ENCODE peak calls at places on chromosome 2, in four cellular contexts. One of them, this sample, is unnamed.

GRCh38 chr2:66874411-66874810 is 439.5 kb downstream of the MEIS1 start:
- DNase-seq in H9: no peak
- DNase-seq in heart right ventricle: no peak
- DNase-seq in fibroblast of lung: peak
- DNase-seq in this sample: peak

GRCh38 chr2:189179607-189179979 is at the start of gene COL5A2:
- DNase-seq in H9: peak
- DNase-seq in heart right ventricle: peak
- DNase-seq in fibroblast of lung: peak
- DNase-seq in this sample: peak

GRCh38 chr2:45300026-45300750 is 290.9 kb upstream of the SIX2 start:
- DNase-seq in H9: no peak
- DNase-seq in fibroblast of lung: no peak
- DNase-seq in heart right ventricle: no peak
- DNase-seq in this sample: no peak

GRCh38 chr2:217371681-217372297 is 511.9 kb upstream of the TNP1 start:
- DNase-seq in H9: no peak
- DNase-seq in heart right ventricle: no peak
- DNase-seq in fibroblast of lung: peak
- DNase-seq in this sample: no peak

GRCh38 chr2:222305510-222306392 is 7.0 kb upstream of the PAX3 start:
- DNase-seq in fibroblast of lung: peak
- DNase-seq in H9: peak
- DNase-seq in heart right ventricle: no peak
- DNase-seq in this sample: peak

GRCh38 chr2:112644155-112644932 is 1.4 kb upstream of the SLC20A1 start:
- DNase-seq in H9: no peak
- DNase-seq in fibroblast of lung: peak
- DNase-seq in heart right ventricle: no peak
- DNase-seq in this sample: no peak

GRCh38 chr2:28228419-28228995 is 164.2 kb upstream of the FOSL2 start:
- DNase-seq in heart right ventricle: no peak
- DNase-seq in H9: no peak
- DNase-seq in fibroblast of lung: no peak
- DNase-seq in this sample: peak

GRCh38 chr2:238638100-238638981 is 209.5 kb upstream of the TWIST2 start:
- DNase-seq in fibroblast of lung: no peak
- DNase-seq in heart right ventricle: no peak
- DNase-seq in H9: no peak
- DNase-seq in this sample: no peak

GRCh38 chr2:233174131-233174530 is 77.3 kb upstream of the ATG16L1 start:
- DNase-seq in fibroblast of lung: no peak
- DNase-seq in heart right ventricle: no peak
- DNase-seq in H9: no peak
- DNase-seq in this sample: no peak

GRCh38 chr2:202494300-202494699 is 118.2 kb downstream of the BMPR2 start:
- DNase-seq in H9: no peak
- DNase-seq in heart right ventricle: peak
- DNase-seq in fibroblast of lung: peak
- DNase-seq in this sample: peak

GRCh38 chr2:64328415-64328722 is 125.6 kb upstream of the LGALSL start:
- DNase-seq in heart right ventricle: no peak
- DNase-seq in fibroblast of lung: no peak
- DNase-seq in H9: no peak
- DNase-seq in this sample: no peak

GRCh38 chr2:106094101-106094860 is 99.8 kb downstream of the UXS1 start:
- DNase-seq in fibroblast of lung: no peak
- DNase-seq in H9: no peak
- DNase-seq in heart right ventricle: no peak
- DNase-seq in this sample: no peak

GRCh38 chr2:19367346-19367745 is 8.9 kb upstream of the OSR1 start:
- DNase-seq in fibroblast of lung: no peak
- DNase-seq in heart right ventricle: no peak
- DNase-seq in H9: no peak
- DNase-seq in this sample: peak

GRCh38 chr2:86772626-86773025 is 18.1 kb downstream of the CD8A start:
- DNase-seq in H9: no peak
- DNase-seq in heart right ventricle: no peak
- DNase-seq in fibroblast of lung: no peak
- DNase-seq in this sample: no peak

GRCh38 chr2:101027852-101028251 is 25.8 kb downstream of the RPL31 start:
- DNase-seq in heart right ventricle: no peak
- DNase-seq in H9: no peak
- DNase-seq in fibroblast of lung: no peak
- DNase-seq in this sample: no peak

GRCh38 chr2:101026253-101026701 is 24.2 kb downstream of the RPL31 start:
- DNase-seq in H9: no peak
- DNase-seq in heart right ventricle: no peak
- DNase-seq in fibroblast of lung: no peak
- DNase-seq in this sample: no peak

GRCh38 chr2:101032100-101032776 is 30.1 kb downstream of the RPL31 start:
- DNase-seq in heart right ventricle: no peak
- DNase-seq in fibroblast of lung: no peak
- DNase-seq in H9: no peak
- DNase-seq in this sample: no peak

GRCh38 chr2:101026923-101027469 is 24.9 kb downstream of the RPL31 start:
- DNase-seq in heart right ventricle: no peak
- DNase-seq in H9: no peak
- DNase-seq in fibroblast of lung: no peak
- DNase-seq in this sample: no peak

GRCh38 chr2:101030866-101031554 is 28.9 kb downstream of the RPL31 start:
- DNase-seq in heart right ventricle: peak
- DNase-seq in H9: no peak
- DNase-seq in fibroblast of lung: no peak
- DNase-seq in this sample: no peak
- TF ChIP-seq CTCF in heart right ventricle: no peak
- TF ChIP-seq CTCF in H9: no peak
- TF ChIP-seq CTCF in fibroblast of lung: no peak
- TF ChIP-seq CTCF in this sample: no peak

GRCh38 chr2:71071681-71072398 is 3.4 kb downstream of the NAGK start:
- DNase-seq in H9: no peak
- DNase-seq in fibroblast of lung: no peak
- DNase-seq in heart right ventricle: peak
- DNase-seq in this sample: no peak
- TF ChIP-seq CTCF in H9: peak
- TF ChIP-seq CTCF in fibroblast of lung: no peak
- TF ChIP-seq CTCF in heart right ventricle: no peak
- TF ChIP-seq CTCF in this sample: no peak

DNA sequence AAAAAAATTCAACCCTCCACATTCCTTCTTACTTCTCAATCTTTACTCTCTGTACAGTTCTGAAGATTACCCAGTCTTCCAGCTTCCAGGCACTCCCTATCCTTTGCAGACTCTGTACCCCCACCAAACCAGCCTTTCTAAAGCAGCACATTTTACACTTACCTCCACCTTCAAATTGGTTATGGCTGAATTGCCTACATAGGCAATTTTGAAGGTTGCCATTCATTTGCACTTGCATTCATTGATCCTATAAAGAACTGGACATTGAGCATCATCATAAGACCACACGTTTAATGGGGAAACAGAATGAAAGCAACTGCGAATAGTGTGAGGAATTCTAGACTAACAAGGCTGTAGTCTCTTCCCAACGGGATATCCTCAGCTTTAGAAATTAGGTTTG is 233.4 kb downstream of the TRIB2 start:
- DNase-seq in H9: no peak
- DNase-seq in heart right ventricle: no peak
- DNase-seq in fibroblast of lung: no peak
- DNase-seq in this sample: no peak
- TF ChIP-seq CTCF in H9: no peak
- TF ChIP-seq CTCF in heart right ventricle: no peak
- TF ChIP-seq CTCF in fibroblast of lung: no peak
- TF ChIP-seq CTCF in this sample: no peak

DNA sequence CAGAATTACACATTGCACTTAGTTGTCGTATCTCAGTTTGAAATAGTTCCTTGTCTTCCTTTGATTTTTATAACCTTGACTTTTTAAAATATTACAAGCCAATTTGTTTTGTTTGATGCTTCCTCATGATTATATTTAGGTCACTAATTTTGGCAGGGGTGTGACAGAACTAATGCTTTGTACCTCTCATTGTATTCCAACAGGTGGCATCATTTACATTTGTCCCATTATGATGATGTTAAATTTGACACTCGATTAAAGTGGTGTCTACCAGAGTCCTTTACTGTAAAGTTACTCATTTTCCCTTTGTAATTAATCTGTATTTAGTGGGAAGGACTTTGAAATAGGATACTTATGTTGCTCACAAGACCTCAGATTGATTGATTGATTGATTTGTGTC is 21.5 kb upstream of the MFSD2B start:
- DNase-seq in fibroblast of lung: no peak
- DNase-seq in heart right ventricle: no peak
- DNase-seq in H9: no peak
- DNase-seq in this sample: peak
- TF ChIP-seq CTCF in fibroblast of lung: no peak
- TF ChIP-seq CTCF in heart right ventricle: peak
- TF ChIP-seq CTCF in H9: peak
- TF ChIP-seq CTCF in this sample: no peak

This sample was measured in fibroblast of the aortic adventitia.